ENCODE peak calls at places on chromosomes 16 and 17, in nine cellular contexts. F is left ventricle myocardium inferior, C is neural progenitor cell, Q is ovary, K is tibial nerve, X is IMR-90, S is AG09309, T is AG10803, I is GM23338. A is an unnamed sample.

GRCh38 chr17:43534909-43535308 is 11.2 kb downstream of the ETV4 start:
- DNase-seq in F (no peak), C (no peak), Q (no peak), K (no peak), X (no peak), S (no peak), T (no peak), I (no peak), A (no peak)

GRCh38 chr16:17320009-17320408 is 150.8 kb downstream of the XYLT1 start:
- DNase-seq in F (no peak), C (no peak), Q (no peak), K (no peak), X (no peak), S (no peak), T (no peak), I (no peak), A (no peak)

GRCh38 chr17:43840814-43841213 is 6.2 kb upstream of the CD300LG start:
- DNase-seq in F (no peak), C (peak), Q (no peak), K (no peak), X (peak), S (no peak), T (no peak), I (peak), A (peak)

GRCh38 chr16:67547423-67548264 is 14.7 kb upstream of the CTCF start:
- DNase-seq in F (peak), C (no peak), Q (peak), K (no peak), X (no peak), S (no peak), T (no peak), I (no peak), A (no peak)

GRCh38 chr17:39626171-39626670 is 531 bp upstream of the PPP1R1B start:
- DNase-seq in F (no peak), C (no peak), Q (no peak), K (no peak), X (no peak), S (no peak), T (no peak), I (no peak), A (no peak)

GRCh38 chr17:4272213-4272975 is 8.6 kb upstream of the ANKFY1 start:
- DNase-seq in F (no peak), C (no peak), Q (no peak), K (no peak), X (no peak), S (no peak), T (no peak), I (no peak), A (no peak)

GRCh38 chr17:75927286-75927922 is 13.4 kb downstream of the FBF1 start:
- DNase-seq in F (no peak), C (peak), Q (no peak), K (no peak), X (no peak), S (no peak), T (peak), I (peak), A (peak)

GRCh38 chr17:33287096-33287495 is 6.0 kb downstream of the ASIC2 start:
- DNase-seq in F (no peak), C (no peak), Q (no peak), K (no peak), X (no peak), S (no peak), T (no peak), I (no peak), A (no peak)

GRCh38 chr17:6233856-6234255 is 163.7 kb downstream of the WSCD1 start:
- DNase-seq in F (no peak), C (no peak), Q (no peak), K (no peak), X (no peak), S (no peak), T (no peak), I (no peak), A (no peak)

GRCh38 chr17:61265397-61265796 is 134.2 kb upstream of the TBX2 start:
- DNase-seq in F (no peak), C (no peak), Q (no peak), K (no peak), X (no peak), S (no peak), T (no peak), I (no peak), A (no peak)

GRCh38 chr17:37388266-37388665 is 12.5 kb downstream of the C17orf78 start:
- DNase-seq in F (no peak), C (no peak), Q (no peak), K (no peak), X (peak), S (no peak), T (peak), I (no peak), A (no peak)

GRCh38 chr17:35766903-35767510 is 6.3 kb downstream of the C17orf50 start:
- DNase-seq in F (no peak), C (no peak), Q (no peak), K (no peak), X (peak), S (no peak), T (peak), I (no peak), A (peak)

GRCh38 chr17:76544123-76544915 is 4.5 kb downstream of the PRCD start:
- DNase-seq in F (peak), C (no peak), Q (peak), K (no peak), X (no peak), S (no peak), T (no peak), I (peak), A (peak)

GRCh38 chr16:19431636-19432340 is 14.1 kb downstream of the TMC5 start:
- DNase-seq in F (no peak), C (no peak), Q (no peak), K (no peak), X (no peak), S (no peak), T (no peak), I (no peak), A (no peak)

GRCh38 chr17:82630212-82630611 is 18.0 kb downstream of the WDR45B start:
- DNase-seq in F (no peak), C (no peak), Q (no peak), K (no peak), X (no peak), S (no peak), T (no peak), I (no peak), A (no peak)

GRCh38 chr16:25143898-25144297 is 32.4 kb downstream of the LCMT1 start:
- DNase-seq in F (no peak), C (peak), Q (no peak), K (no peak), X (no peak), S (no peak), T (no peak), I (peak), A (no peak)

GRCh38 chr16:27867122-27868110 is 196.1 kb downstream of the GSG1L start:
- DNase-seq in F (peak), C (peak), Q (peak), K (no peak), X (peak), S (peak), T (peak), I (peak), A (peak)

GRCh38 chr16:378821-379182 is 3.0 kb downstream of the PGAP6 start:
- DNase-seq in F (no peak), C (no peak), Q (no peak), K (no peak), X (no peak), S (no peak), T (no peak), I (no peak), A (no peak)

GRCh38 chr17:78172284-78173024 is 4.1 kb downstream of the SYNGR2 start:
- DNase-seq in F (peak), C (no peak), Q (peak), K (no peak), X (peak), S (no peak), T (no peak), I (no peak), A (no peak)

GRCh38 chr16:77807071-77807470 is 18.7 kb downstream of the VAT1L start:
- DNase-seq in F (no peak), C (no peak), Q (no peak), K (no peak), X (no peak), S (no peak), T (no peak), I (no peak), A (no peak)

GRCh38 chr17:28537219-28537610 is 15.2 kb downstream of the UNC119 start:
- DNase-seq in F (no peak), C (no peak), Q (no peak), K (no peak), X (no peak), S (no peak), T (no peak), I (no peak), A (no peak)

GRCh38 chr17:7307686-7308624 is 527 bp downstream of the EIF5A start:
- DNase-seq in F (peak), C (peak), Q (peak), K (no peak), X (peak), S (no peak), T (peak), I (peak), A (peak)

GRCh38 chr16:89720520-89720858 is 209 bp downstream of the VPS9D1 start:
- DNase-seq in F (peak), C (peak), Q (peak), K (no peak), X (no peak), S (no peak), T (no peak), I (peak), A (peak)

GRCh38 chr17:418421-418751 is 65.8 kb upstream of the RPH3AL start:
- DNase-seq in F (no peak), C (no peak), Q (no peak), K (no peak), X (no peak), S (no peak), T (no peak), I (no peak), A (no peak)

GRCh38 chr16:81008151-81008789 is 1.3 kb downstream of the CENPN start:
- DNase-seq in F (no peak), C (no peak), Q (peak), K (no peak), X (no peak), S (no peak), T (no peak), I (no peak), A (no peak)

GRCh38 chr17:27601069-27601974 is 29.7 kb upstream of the LGALS9 start:
- DNase-seq in F (peak), C (peak), Q (peak), K (peak), X (peak), S (peak), T (peak), I (peak), A (peak)

GRCh38 chr16:31486036-31486435 is 3.1 kb downstream of the SLC5A2 start:
- DNase-seq in F (no peak), C (no peak), Q (no peak), K (no peak), X (no peak), S (no peak), T (no peak), I (no peak), A (no peak)

GRCh38 chr16:87954361-87954760 is 3.1 kb downstream of the BANP start:
- DNase-seq in F (no peak), C (no peak), Q (no peak), K (no peak), X (no peak), S (no peak), T (no peak), I (no peak), A (no peak)

GRCh38 chr17:4950757-4951204 is at the start of gene ENO3:
- DNase-seq in F (peak), C (peak), Q (peak), K (no peak), X (no peak), S (no peak), T (no peak), I (peak), A (no peak)

GRCh38 chr17:82212331-82213250 is at the start of gene CCDC57:
- DNase-seq in F (peak), C (peak), Q (peak), K (peak), X (peak), S (no peak), T (peak), I (peak), A (peak)

GRCh38 chr17:74474043-74474792 is 7.8 kb downstream of the CD300A start:
- DNase-seq in F (no peak), C (no peak), Q (no peak), K (no peak), X (no peak), S (no peak), T (no peak), I (no peak), A (no peak)

GRCh38 chr17:73316919-73317505 is 5.2 kb upstream of the CDC42EP4 start:
- DNase-seq in F (no peak), C (peak), Q (no peak), K (no peak), X (no peak), S (no peak), T (peak), I (no peak), A (peak)

GRCh38 chr16:65845466-65846209 is 520.9 kb upstream of the CDH5 start:
- DNase-seq in F (no peak), C (no peak), Q (no peak), K (no peak), X (peak), S (no peak), T (peak), I (peak), A (no peak)

GRCh38 chr16:57997528-57998265 is 2.8 kb downstream of the ZNF319 start:
- DNase-seq in F (no peak), C (no peak), Q (no peak), K (no peak), X (no peak), S (no peak), T (no peak), I (no peak), A (no peak)

GRCh38 chr17:61897548-61898180 is 30.1 kb downstream of the INTS2 start:
- DNase-seq in F (no peak), C (peak), Q (no peak), K (no peak), X (no peak), S (no peak), T (no peak), I (peak), A (no peak)

GRCh38 chr17:48718162-48718780 is 4.0 kb downstream of the PRAC1 start:
- DNase-seq in F (no peak), C (peak), Q (no peak), K (no peak), X (no peak), S (no peak), T (no peak), I (peak), A (no peak)

GRCh38 chr16:583815-584591 is 5.9 kb upstream of the RAB40C start:
- DNase-seq in F (no peak), C (no peak), Q (no peak), K (no peak), X (no peak), S (no peak), T (no peak), I (peak), A (no peak)

GRCh38 chr17:63695889-63696288 is 4.0 kb downstream of the LIMD2 start:
- DNase-seq in F (no peak), C (no peak), Q (no peak), K (no peak), X (no peak), S (no peak), T (no peak), I (no peak), A (no peak)
- H3K4me3 ChIP-seq in F (no peak), C (no peak), Q (no peak), K (no peak), X (no peak), S (no peak), T (no peak), I (no peak), A (no peak)

GRCh38 chr17:57604771-57605733 is 140.0 kb downstream of the CCDC182 start:
- DNase-seq in F (peak), C (peak), Q (peak), K (no peak), X (peak), S (no peak), T (peak), I (peak), A (peak)
- TF ChIP-seq CTCF in F (no peak), C (no peak), Q (no peak), K (no peak), X (no peak), S (no peak), T (no peak), I (peak), A (no peak)

GRCh38 chr16:14452066-14452465 is 178.0 kb downstream of the PARN start:
- DNase-seq in F (no peak), C (no peak), Q (no peak), K (no peak), X (peak), S (no peak), T (peak), I (no peak), A (no peak)

GRCh38 chr16:14456793-14457481 is 173.1 kb downstream of the PARN start:
- DNase-seq in F (no peak), C (no peak), Q (no peak), K (no peak), X (peak), S (no peak), T (no peak), I (no peak), A (no peak)

GRCh38 chr16:14458576-14458975 is 171.5 kb downstream of the PARN start:
- DNase-seq in F (no peak), C (peak), Q (no peak), K (no peak), X (no peak), S (no peak), T (no peak), I (peak), A (no peak)

GRCh38 chr16:14454391-14454790 is 175.7 kb downstream of the PARN start:
- DNase-seq in F (no peak), C (no peak), Q (no peak), K (no peak), X (peak), S (peak), T (peak), I (no peak), A (peak)

GRCh38 chr16:14455577-14455976 is 174.5 kb downstream of the PARN start:
- DNase-seq in F (no peak), C (no peak), Q (no peak), K (no peak), X (peak), S (no peak), T (peak), I (peak), A (peak)
- H3K4me3 ChIP-seq in F (no peak), C (no peak), Q (no peak), K (no peak), X (no peak), S (no peak), T (no peak), I (no peak), A (no peak)

GRCh38 chr16:75514296-75514695 is 19.1 kb upstream of the CHST6 start:
- DNase-seq in F (no peak), C (no peak), Q (no peak), K (no peak), X (no peak), S (no peak), T (no peak), I (no peak), A (no peak)
- TF ChIP-seq CTCF in F (no peak), C (no peak), Q (no peak), K (no peak), X (no peak), S (no peak), T (no peak), I (no peak), A (no peak)

GRCh38 chr16:73037331-73037745 is 10.6 kb downstream of the ZFHX3 start:
- DNase-seq in F (peak), C (no peak), Q (no peak), K (no peak), X (no peak), S (no peak), T (no peak), I (no peak), A (no peak)
- H3K4me3 ChIP-seq in F (peak), C (peak), Q (no peak), K (no peak), X (no peak), S (no peak), T (no peak), I (peak), A (no peak)

A was measured in foreskin fibroblast.